ENCODE peak calls at places on chromosomes 16 and 17, in six cellular contexts. X, Z, F, B, C and D are unnamed samples.

GRCh38 chr16:12565423-12565822 is 238.3 kb downstream of the CPPED1 start:
- DNase-seq in C (no peak), Z (no peak), F (no peak), X (peak), B (no peak), D (no peak)

GRCh38 chr17:32486091-32486700 is 597 bp upstream of the CDK5R1 start:
- DNase-seq in C (no peak), F (peak), Z (peak), X (peak), B (peak), D (peak)

GRCh38 chr17:60676758-60677307 is 818 bp upstream of the BCAS3 start:
- DNase-seq in B (no peak), Z (no peak), F (no peak), C (no peak), X (no peak), D (no peak)

GRCh38 chr17:80755650-80756405 is 211.2 kb downstream of the RPTOR start:
- DNase-seq in B (no peak), C (no peak), X (no peak), F (no peak), Z (no peak), D (no peak)

GRCh38 chr17:6374761-6375312 is 60.1 kb downstream of the AIPL1 start:
- DNase-seq in F (no peak), Z (no peak), X (peak), B (peak), C (no peak), D (no peak)

GRCh38 chr16:85619089-85619850 is 6.1 kb downstream of the GSE1 start:
- DNase-seq in Z (no peak), F (no peak), X (no peak), B (no peak), C (no peak), D (no peak)

GRCh38 chr16:66928702-66929388 is 3.5 kb upstream of the RRAD start:
- DNase-seq in F (no peak), C (no peak), X (peak), Z (no peak), B (peak), D (no peak)

GRCh38 chr16:1325261-1325660 is 8.2 kb upstream of the BAIAP3 start:
- DNase-seq in C (no peak), X (no peak), F (no peak), B (no peak), Z (no peak), D (no peak)

GRCh38 chr17:77728022-77728671 is 230.4 kb upstream of the TNRC6C start:
- DNase-seq in C (no peak), B (no peak), F (no peak), Z (no peak), X (no peak), D (no peak)

GRCh38 chr16:2003827-2004641 is 5.6 kb downstream of the ZNF598 start:
- DNase-seq in F (peak), B (peak), Z (peak), C (peak), X (peak), D (peak)

GRCh38 chr16:60648260-60648659 is 1388.0 kb downstream of the CDH8 start:
- DNase-seq in X (no peak), F (no peak), C (no peak), Z (no peak), B (no peak), D (no peak)

GRCh38 chr17:58300336-58300735 is 19.6 kb upstream of the MPO start:
- DNase-seq in B (no peak), C (no peak), Z (no peak), F (no peak), X (no peak), D (no peak)

GRCh38 chr17:4538236-4539002 is 16.8 kb downstream of the MYBBP1A start:
- DNase-seq in X (no peak), C (no peak), F (no peak), B (no peak), Z (no peak), D (no peak)

GRCh38 chr16:87451563-87452210 is 41.1 kb downstream of the ZCCHC14 start:
- DNase-seq in X (no peak), Z (no peak), C (no peak), F (no peak), B (no peak), D (no peak)

GRCh38 chr16:64280317-64280716 is 841.5 kb downstream of the CDH11 start:
- DNase-seq in X (no peak), C (no peak), F (no peak), Z (no peak), B (no peak), D (no peak)

GRCh38 chr17:42133461-42134041 is 10.9 kb downstream of the HSPB9 start:
- DNase-seq in C (no peak), F (no peak), Z (no peak), X (no peak), B (no peak), D (no peak)

GRCh38 chr16:48054881-48055601 is 100.8 kb downstream of the ABCC12 start:
- DNase-seq in X (peak), C (no peak), F (peak), Z (peak), B (peak), D (peak)

GRCh38 chr17:33287096-33287495 is 6.0 kb downstream of the ASIC2 start:
- DNase-seq in B (no peak), C (no peak), X (no peak), Z (no peak), F (no peak), D (no peak)

GRCh38 chr16:56682703-56683397 is 580 bp downstream of the MT1X start:
- DNase-seq in B (no peak), Z (no peak), X (no peak), F (no peak), C (no peak), D (no peak)

GRCh38 chr16:84670063-84670462 is 21.8 kb downstream of the KLHL36 start:
- DNase-seq in C (no peak), X (no peak), Z (no peak), B (no peak), F (no peak), D (no peak)

GRCh38 chr17:37043201-37043600 is 94.4 kb downstream of the AATF start:
- DNase-seq in X (no peak), C (no peak), B (peak), F (no peak), Z (no peak), D (no peak)